ENCODE peak calls at places on chromosomes 2 and 18, in seven cellular contexts. B, I, R, P, L, C and T are unnamed samples.

GRCh38 chr18:77000527-77000926 is 132.1 kb downstream of the MBP start:
- DNase-seq in B (peak), I (peak), R (peak), P (peak), L (peak), C (peak), T (no peak)

GRCh38 chr2:189836644-189837043 is 52.4 kb downstream of the PMS1 start:
- DNase-seq in B (no peak), I (no peak), R (no peak), P (no peak), L (no peak), C (no peak), T (no peak)

GRCh38 chr18:73670536-73670935 is 477.1 kb downstream of the FBXO15 start:
- DNase-seq in B (no peak), I (no peak), R (no peak), P (no peak), L (no peak), C (no peak), T (no peak)

GRCh38 chr2:215316336-215316735 is 4.5 kb downstream of the ATIC start:
- DNase-seq in B (no peak), I (no peak), R (no peak), P (no peak), L (no peak), C (no peak), T (no peak)

GRCh38 chr18:79570266-79571201 is 109.1 kb upstream of the CTDP1 start:
- DNase-seq in B (peak), I (no peak), R (peak), P (peak), L (no peak), C (peak), T (no peak)

GRCh38 chr2:144412727-144413126 is 107.2 kb downstream of the ZEB2 start:
- DNase-seq in B (no peak), I (peak), R (no peak), P (no peak), L (no peak), C (no peak), T (no peak)

GRCh38 chr2:97718051-97718882 is 4.9 kb downstream of the ZAP70 start:
- DNase-seq in B (no peak), I (no peak), R (peak), P (no peak), L (no peak), C (no peak), T (no peak)

GRCh38 chr2:88651646-88652045 is 24.4 kb upstream of the EIF2AK3 start:
- DNase-seq in B (no peak), I (no peak), R (no peak), P (no peak), L (no peak), C (no peak), T (no peak)

GRCh38 chr2:86194751-86195054 is 559 bp downstream of the IMMT start:
- DNase-seq in B (no peak), I (no peak), R (no peak), P (no peak), L (peak), C (no peak), T (peak)

GRCh38 chr2:38750011-38750792 is 959 bp downstream of the SRSF7 start:
- DNase-seq in B (peak), I (peak), R (peak), P (peak), L (peak), C (peak), T (peak)
- TF ChIP-seq POLR2A in B (peak), I (no peak), R (no peak), P (no peak), L (no peak), C (peak), T (peak)

GRCh38 chr2:157421964-157422363 is 21.9 kb downstream of the CYTIP start:
- DNase-seq in B (no peak), I (no peak), R (peak), P (no peak), L (no peak), C (no peak), T (no peak)
- TF ChIP-seq POLR2A in B (no peak), I (no peak), R (no peak), P (no peak), L (no peak), C (no peak), T (no peak)

GRCh38 chr18:12515550-12515949 is 107.8 kb downstream of the PRELID3A start:
- DNase-seq in B (no peak), I (no peak), R (no peak), P (no peak), L (no peak), C (no peak), T (no peak)
- TF ChIP-seq POLR2A in B (no peak), I (no peak), R (no peak), P (no peak), L (no peak), C (no peak), T (no peak)

DNA sequence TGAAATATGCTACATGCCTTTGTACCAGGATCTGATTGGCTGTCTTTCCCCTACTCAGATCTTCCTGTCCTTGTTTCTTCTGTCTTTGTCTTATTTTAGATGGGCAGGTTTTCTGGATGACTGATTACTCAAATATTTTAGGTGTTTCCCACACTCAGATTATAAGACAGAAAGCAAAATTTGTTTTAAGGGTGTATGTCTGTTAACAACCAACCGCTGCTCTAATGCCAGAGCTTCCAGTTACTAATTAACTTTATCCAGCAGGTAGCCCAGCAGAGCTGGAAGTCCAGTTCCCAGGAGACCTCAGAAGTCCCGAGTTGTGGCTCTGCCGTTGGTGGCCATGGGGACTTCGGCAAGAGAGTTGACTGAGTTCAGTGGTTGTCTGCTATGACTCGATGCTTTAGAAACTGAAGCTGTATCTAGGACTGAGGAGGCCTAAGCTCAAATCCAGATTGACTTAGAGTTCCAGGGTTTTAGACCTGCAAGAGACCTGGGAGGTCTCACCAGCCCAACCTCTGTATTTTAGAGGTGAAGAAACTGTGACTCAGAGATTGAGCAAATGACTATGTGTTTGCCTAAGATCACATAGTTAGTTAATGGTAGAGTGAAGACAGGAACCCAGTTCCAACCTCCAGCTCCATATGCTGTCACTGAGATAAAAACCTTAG is 7.5 kb downstream of the IL1R2 start:
- DNase-seq in B (no peak), I (no peak), R (no peak), P (peak), L (no peak), C (no peak), T (no peak)
- TF ChIP-seq POLR2A in B (no peak), I (no peak), R (no peak), P (peak), L (no peak), C (no peak), T (no peak)

GRCh38 chr2:134518101-134518500 is 200.7 kb downstream of the TMEM163 start:
- DNase-seq in B (no peak), I (no peak), R (no peak), P (no peak), L (no peak), C (no peak), T (no peak)
- TF ChIP-seq POLR2A in B (no peak), I (no peak), R (no peak), P (no peak), L (no peak), C (no peak), T (no peak)

GRCh38 chr18:21634588-21635199 is 22.6 kb downstream of the SNRPD1 start:
- DNase-seq in B (no peak), I (no peak), R (no peak), P (no peak), L (no peak), C (no peak), T (no peak)
- TF ChIP-seq POLR2A in B (no peak), I (no peak), R (no peak), P (no peak), L (peak), C (no peak), T (no peak)

GRCh38 chr18:923144-923543 is 18.5 kb downstream of the ADCYAP1 start:
- DNase-seq in B (no peak), I (no peak), R (no peak), P (peak), L (no peak), C (no peak), T (no peak)

GRCh38 chr18:924987-925386 is 20.3 kb downstream of the ADCYAP1 start:
- DNase-seq in B (no peak), I (no peak), R (no peak), P (no peak), L (no peak), C (no peak), T (no peak)

DNA sequence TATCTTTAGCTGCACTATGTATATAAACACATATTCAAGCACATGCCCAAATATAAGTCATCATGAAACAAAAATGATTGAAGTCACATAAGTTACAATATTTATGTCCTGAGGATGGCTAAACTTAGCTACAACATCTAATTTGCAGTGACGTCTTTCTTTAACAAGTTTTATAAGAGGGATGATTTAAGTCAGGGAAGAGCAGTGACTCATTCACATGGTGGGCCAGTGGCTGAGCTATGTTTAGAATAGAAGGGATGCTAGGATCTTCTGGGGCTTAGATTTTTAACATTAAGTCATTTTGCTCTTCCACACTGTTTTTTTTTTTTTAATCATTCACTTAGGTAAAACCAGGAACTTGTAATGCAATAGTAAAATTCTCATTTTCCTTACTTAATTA is 22.3 kb downstream of the ADCYAP1 start:
- DNase-seq in B (no peak), I (no peak), R (no peak), P (no peak), L (no peak), C (no peak), T (no peak)
- TF ChIP-seq POLR2A in B (no peak), I (no peak), R (no peak), P (no peak), L (no peak), C (no peak), T (no peak)

DNA sequence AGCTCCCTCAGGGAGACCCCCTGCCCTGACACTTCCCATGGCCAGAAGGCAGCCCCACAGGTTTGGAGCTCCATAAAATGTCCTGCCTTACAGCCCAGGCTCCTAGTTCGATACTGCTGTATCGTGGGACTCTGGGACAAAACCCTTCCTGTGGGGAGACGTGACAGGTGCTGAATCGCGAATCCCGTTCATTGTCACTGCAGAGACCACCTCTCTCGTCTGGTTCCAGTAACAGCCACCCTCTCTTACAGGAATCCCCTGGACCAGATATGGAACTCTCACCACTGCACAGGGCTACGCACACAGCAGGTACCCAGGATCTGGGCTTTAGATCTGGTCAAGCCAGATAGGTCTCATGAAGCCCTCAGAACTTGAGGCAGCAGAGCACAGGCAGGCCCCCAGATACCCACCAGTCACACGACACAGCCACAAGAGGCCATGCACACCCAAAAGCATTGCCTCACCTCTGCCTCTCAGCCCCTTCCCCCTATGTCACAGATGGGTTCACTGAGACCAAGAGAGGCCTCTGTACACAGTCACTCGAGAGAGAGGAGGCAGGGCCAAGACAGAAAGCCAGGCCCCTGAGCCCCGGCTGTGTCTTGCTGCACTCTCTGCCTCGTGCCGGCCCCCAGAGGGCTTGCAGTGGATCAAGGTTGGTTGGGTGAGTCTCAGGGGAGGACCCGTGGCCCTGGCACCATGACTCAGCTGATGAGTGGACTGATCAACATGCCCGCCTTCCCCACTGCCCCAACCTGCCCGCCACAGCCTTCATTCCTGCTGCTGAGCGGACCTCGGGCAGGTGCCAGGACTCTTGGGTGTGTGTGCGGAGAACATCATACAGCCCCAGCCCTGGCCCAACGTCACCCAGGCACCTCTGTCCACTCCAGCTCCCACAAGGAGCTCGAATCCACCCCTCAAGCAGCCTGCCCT is 7.6 kb downstream of the SDC1 start:
- DNase-seq in B (peak), I (no peak), R (peak), P (no peak), L (no peak), C (no peak), T (no peak)
- TF ChIP-seq POLR2A in B (no peak), I (no peak), R (no peak), P (no peak), L (no peak), C (no peak), T (no peak)